ENCODE peak calls at places on chromosomes 5 and 9, in four cellular contexts. W, N, V and K are unnamed samples.

GRCh38 chr9:130310456-130310855 is 44.9 kb downstream of the HMCN2 start:
- DNase-seq in N (no peak), V (no peak), W (no peak), K (no peak)

GRCh38 chr9:133572821-133573361 is 36.3 kb downstream of the FAM163B start:
- DNase-seq in W (no peak), V (no peak), N (no peak), K (no peak)

GRCh38 chr5:36689225-36689624 is 82.8 kb downstream of the SLC1A3 start:
- DNase-seq in V (peak), W (no peak), N (no peak), K (no peak)

GRCh38 chr5:119339965-119340364 is 15.9 kb upstream of the TNFAIP8 start:
- DNase-seq in V (no peak), W (no peak), N (no peak), K (no peak)

GRCh38 chr5:80793354-80793753 is 138.6 kb upstream of the DHFR start:
- DNase-seq in W (no peak), N (no peak), V (peak), K (no peak)

GRCh38 chr9:137241490-137242328 is 622 bp downstream of the TUBB4B start:
- DNase-seq in W (peak), N (peak), V (peak), K (no peak)

GRCh38 chr9:137064027-137064879 is 6.1 kb downstream of the SAPCD2 start:
- DNase-seq in W (no peak), N (peak), V (no peak), K (no peak)

GRCh38 chr9:88090151-88090581 is 48.1 kb downstream of the SPATA31C2 start:
- DNase-seq in V (no peak), W (no peak), N (peak), K (no peak)

GRCh38 chr5:14364576-14365472 is 216.8 kb upstream of the OTULINL start:
- DNase-seq in V (peak), W (no peak), N (no peak), K (no peak)

GRCh38 chr5:154652746-154653417 is 102.3 kb upstream of the LARP1 start:
- DNase-seq in W (no peak), V (no peak), N (no peak), K (no peak)

GRCh38 chr5:43889238-43889637 is 286.3 kb downstream of the NNT start:
- DNase-seq in N (peak), W (no peak), V (no peak), K (no peak)

GRCh38 chr9:134612715-134613114 is 28.9 kb upstream of the COL5A1 start:
- DNase-seq in W (no peak), V (no peak), N (no peak), K (no peak)

GRCh38 chr5:51378778-51379652 is 4.2 kb upstream of the ISL1 start:
- DNase-seq in V (no peak), W (no peak), N (no peak), K (no peak)

GRCh38 chr5:86979801-86980510 is 287.7 kb upstream of the RASA1 start:
- DNase-seq in N (peak), W (no peak), V (peak), K (no peak)

GRCh38 chr9:133927041-133927440 is 65.1 kb downstream of the VAV2 start:
- DNase-seq in W (no peak), N (no peak), V (peak), K (no peak)

GRCh38 chr5:40991168-40991980 is 79.8 kb downstream of the MROH2B start:
- DNase-seq in W (no peak), V (peak), N (peak), K (no peak)

GRCh38 chr5:88203977-88204735 is 64.5 kb downstream of the TMEM161B start:
- DNase-seq in W (peak), N (no peak), V (no peak), K (no peak)

GRCh38 chr9:2493106-2493505 is 128.5 kb upstream of the VLDLR start:
- DNase-seq in N (peak), V (no peak), W (no peak), K (no peak)

GRCh38 chr5:50711280-50711679 is 44.8 kb downstream of the PARP8 start:
- DNase-seq in V (no peak), W (peak), N (peak), K (no peak)

GRCh38 chr9:34047864-34048729 is 590 bp downstream of the UBAP2 start:
- DNase-seq in V (peak), N (no peak), W (peak), K (no peak)

GRCh38 chr5:64147849-64148441 is 17.7 kb upstream of the RNF180 start:
- DNase-seq in V (peak), N (peak), W (no peak), K (no peak)

GRCh38 chr5:172114875-172115422 is 73.1 kb downstream of the STK10 start:
- DNase-seq in W (peak), N (no peak), V (no peak), K (no peak)

GRCh38 chr5:54083245-54083644 is 227.1 kb downstream of the ARL15 start:
- DNase-seq in V (no peak), N (no peak), W (no peak), K (no peak)

GRCh38 chr5:85049020-85049419 is 664.3 kb upstream of the EDIL3 start:
- DNase-seq in N (peak), V (peak), W (no peak), K (no peak)

GRCh38 chr5:92769986-92770385 is 811.0 kb downstream of the NR2F1-AS1 start:
- DNase-seq in V (no peak), W (no peak), N (peak), K (no peak)

GRCh38 chr9:13264788-13265187 is 14.7 kb downstream of the MPDZ start:
- DNase-seq in V (no peak), N (no peak), W (no peak), K (no peak)

GRCh38 chr5:111999286-111999685 is 242.3 kb upstream of the NREP start:
- DNase-seq in V (peak), W (no peak), N (peak), K (no peak)

GRCh38 chr5:53029608-53030007 is 40.5 kb downstream of the ITGA2 start:
- DNase-seq in V (no peak), N (no peak), W (no peak), K (no peak)

GRCh38 chr9:70000481-70000880 is 43.2 kb upstream of the MAMDC2 start:
- DNase-seq in N (no peak), V (no peak), W (no peak), K (no peak)

GRCh38 chr9:76905661-76905983 is 292 bp downstream of the PRUNE2 start:
- DNase-seq in W (no peak), V (no peak), N (no peak), K (no peak)

GRCh38 chr5:145908206-145908945 is 28.0 kb upstream of the SH3RF2 start:
- DNase-seq in V (no peak), W (no peak), N (no peak), K (no peak)
- TF ChIP-seq CTCF in V (peak), W (no peak), N (no peak), K (peak)

GRCh38 chr9:17230646-17231045 is 95.8 kb downstream of the CNTLN start:
- DNase-seq in N (no peak), W (no peak), V (no peak), K (no peak)

GRCh38 chr9:17225407-17225806 is 90.6 kb downstream of the CNTLN start:
- DNase-seq in W (no peak), N (no peak), V (no peak), K (no peak)

DNA sequence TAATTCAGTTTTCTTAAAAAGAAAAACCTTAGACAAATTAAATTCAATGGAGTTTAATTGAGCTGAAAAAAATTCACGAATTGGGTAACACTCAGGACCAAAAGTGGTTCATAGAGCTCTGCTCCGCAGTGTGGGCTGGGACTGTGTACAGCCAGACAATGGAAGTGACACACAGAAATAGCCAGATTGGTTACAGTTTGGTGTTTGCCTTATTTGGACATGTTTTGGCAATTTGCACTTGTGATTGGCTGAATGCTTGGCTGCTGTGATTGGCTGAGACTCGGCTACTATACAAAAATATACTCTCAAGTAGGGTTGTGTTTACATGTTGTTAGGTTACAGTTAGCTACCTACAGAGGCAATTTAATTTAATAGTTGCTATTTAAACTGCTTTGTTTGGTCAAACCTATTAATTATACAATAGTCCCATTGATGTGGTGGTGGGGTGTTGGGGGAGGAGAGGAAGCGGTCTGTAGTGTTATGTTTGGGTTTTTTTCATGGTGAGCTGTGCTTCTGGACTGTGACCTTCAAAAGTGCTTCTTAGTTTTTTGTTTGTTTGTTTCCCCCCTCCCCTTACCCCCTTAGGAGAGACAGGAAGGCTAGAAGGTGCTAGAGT is 95.2 kb downstream of the CNTLN start:
- DNase-seq in W (no peak), V (no peak), N (no peak), K (no peak)
- TF ChIP-seq CTCF in W (no peak), V (no peak), N (no peak), K (no peak)

GRCh38 chr5:168364738-168365550 is 73.5 kb downstream of the WWC1 start:
- DNase-seq in W (no peak), N (peak), V (peak), K (no peak)

GRCh38 chr5:168368854-168369253 is 77.4 kb downstream of the WWC1 start:
- DNase-seq in N (no peak), W (no peak), V (no peak), K (no peak)

GRCh38 chr5:168366124-168366523 is 74.7 kb downstream of the WWC1 start:
- DNase-seq in N (peak), W (no peak), V (peak), K (no peak)

GRCh38 chr5:168364151-168364661 is 72.8 kb downstream of the WWC1 start:
- DNase-seq in W (no peak), N (peak), V (peak), K (no peak)

GRCh38 chr5:168365581-168366081 is 74.2 kb downstream of the WWC1 start:
- DNase-seq in N (peak), V (peak), W (no peak), K (no peak)
- TF ChIP-seq CTCF in N (peak), V (peak), W (no peak), K (no peak)

GRCh38 chr5:137822158-137822764 is 45.4 kb upstream of the MYOT start:
- DNase-seq in W (no peak), N (peak), V (peak), K (no peak)
- TF ChIP-seq CTCF in W (no peak), N (peak), V (peak), K (peak)

DNA sequence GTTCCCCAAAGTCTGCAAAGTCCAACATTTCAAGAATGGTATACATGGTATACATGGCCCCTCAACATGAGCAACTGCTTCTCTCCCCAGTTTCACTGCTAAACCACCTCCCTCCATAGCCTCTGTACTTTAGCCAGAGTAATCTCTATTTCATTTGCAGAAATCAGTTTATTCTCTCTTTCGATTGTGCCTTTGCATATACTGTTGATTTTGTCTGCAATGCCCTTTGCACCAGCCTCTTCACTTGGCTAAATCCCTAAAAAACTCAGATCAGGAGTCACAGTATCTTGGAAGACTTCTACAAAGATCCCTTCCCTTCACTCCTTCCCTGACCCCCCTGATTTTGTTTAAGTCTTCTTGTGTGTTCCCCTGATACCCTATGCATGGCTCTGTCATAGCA is 4.9 kb upstream of the CCNG1 start:
- DNase-seq in V (no peak), N (no peak), W (no peak), K (no peak)
- TF ChIP-seq CTCF in V (no peak), N (no peak), W (no peak), K (no peak)

DNA sequence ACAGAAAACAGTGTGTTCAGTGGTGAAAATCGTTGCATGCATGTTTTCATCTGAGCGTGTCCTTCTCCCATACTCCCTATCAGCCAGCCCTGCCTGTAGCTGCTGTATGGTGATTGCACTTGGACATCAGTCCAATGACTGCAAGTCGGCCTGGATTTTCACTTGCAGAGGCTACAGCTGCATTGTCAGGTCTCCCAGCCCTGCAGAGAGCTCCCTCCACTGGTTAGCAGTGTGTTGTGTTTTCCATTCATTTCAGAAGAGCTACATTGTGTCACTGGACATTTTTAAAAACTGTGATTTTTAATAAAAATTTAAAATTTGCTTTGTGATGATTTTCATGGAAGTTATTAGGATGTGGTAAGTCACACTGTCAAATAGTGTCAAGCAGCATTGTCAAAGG is 96.6 kb downstream of the SYK start:
- DNase-seq in N (peak), W (no peak), V (no peak), K (no peak)
- TF ChIP-seq CTCF in N (peak), W (no peak), V (peak), K (peak)

GRCh38 chr9:36956908-36957307 is 77.2 kb downstream of the PAX5 start:
- DNase-seq in V (no peak), N (no peak), W (no peak), K (no peak)
- TF ChIP-seq CTCF in V (no peak), N (no peak), W (no peak), K (no peak)

DNA sequence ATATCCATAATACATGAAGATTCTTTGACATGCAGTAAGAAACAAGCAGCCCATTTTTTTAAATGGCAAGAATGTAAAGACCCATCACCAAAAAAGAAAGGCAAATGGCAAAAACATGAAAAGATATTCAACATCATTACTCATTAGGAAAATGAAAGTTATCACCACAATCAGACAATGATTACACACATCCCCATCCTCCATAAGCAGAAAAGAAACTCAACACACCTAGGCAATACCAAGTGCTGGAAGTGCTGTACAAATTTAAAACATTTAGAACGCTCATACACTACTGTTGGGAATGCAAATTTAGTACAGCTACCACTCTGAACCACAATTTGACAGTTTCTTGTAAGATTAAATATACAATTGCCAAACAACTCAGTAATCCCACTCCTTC is 466.7 kb downstream of the ACTL7B start:
- DNase-seq in N (no peak), W (no peak), V (no peak), K (no peak)
- TF ChIP-seq CTCF in N (no peak), W (no peak), V (no peak), K (no peak)

GRCh38 chr5:132668706-132669454 is 4.9 kb upstream of the IL4 start:
- DNase-seq in W (no peak), N (no peak), V (no peak), K (no peak)
- TF ChIP-seq CTCF in W (no peak), N (no peak), V (no peak), K (no peak)

GRCh38 chr5:74786851-74787250 is 19.8 kb downstream of the NSA2 start:
- DNase-seq in V (no peak), W (no peak), N (no peak), K (no peak)
- TF ChIP-seq CTCF in V (no peak), W (no peak), N (no peak), K (peak)